ENCODE peak calls at places on chromosomes 5 and 9, in six cellular contexts. Y is kidney, N is body of pancreas, A is tibial artery, I is pancreas, K is upper lobe of left lung. P is an unnamed sample.

GRCh38 chr9:14153310-14153720 is 160.6 kb downstream of the NFIB start:
- DNase-seq in Y (no peak), N (no peak), A (no peak), I (no peak), K (no peak), P (no peak)

GRCh38 chr5:37915078-37915736 is 75.4 kb upstream of the GDNF start:
- DNase-seq in Y (no peak), N (no peak), A (no peak), I (no peak), K (no peak), P (no peak)

GRCh38 chr9:131361202-131361833 is 32.6 kb upstream of the PRRC2B start:
- DNase-seq in Y (peak; percentile 61), N (peak; percentile 60), A (no peak), I (no peak), K (no peak), P (no peak)

GRCh38 chr9:7358876-7359275 is 440.7 kb downstream of the DMAC1 start:
- DNase-seq in Y (no peak), N (no peak), A (no peak), I (no peak), K (no peak), P (no peak)

GRCh38 chr5:151107084-151107483 is 26.2 kb upstream of the TNIP1 start:
- DNase-seq in Y (no peak), N (peak; percentile 67), A (no peak), I (no peak), K (no peak), P (no peak)

GRCh38 chr5:176553260-176554085 is 4.3 kb downstream of the CDHR2 start:
- DNase-seq in Y (no peak), N (no peak), A (no peak), I (no peak), K (no peak), P (no peak)

GRCh38 chr5:97968346-97968745 is 785.3 kb upstream of the RIOK2 start:
- DNase-seq in Y (no peak), N (no peak), A (no peak), I (no peak), K (no peak), P (no peak)

GRCh38 chr5:40615586-40616193 is 64.0 kb upstream of the PTGER4 start:
- DNase-seq in Y (no peak), N (no peak), A (no peak), I (no peak), K (no peak), P (no peak)

GRCh38 chr9:127762111-127762676 is 16.3 kb downstream of the SH2D3C start:
- DNase-seq in Y (no peak), N (peak; percentile 45), A (peak; percentile 69), I (no peak), K (no peak), P (no peak)

GRCh38 chr9:111300140-111300735 is 29.8 kb downstream of the OR2K2 start:
- DNase-seq in Y (no peak), N (no peak), A (no peak), I (no peak), K (no peak), P (no peak)

GRCh38 chr5:141605523-141606277 is 13.1 kb downstream of the DIAPH1 start:
- DNase-seq in Y (no peak), N (peak; percentile 67), A (peak; percentile 61), I (no peak), K (no peak), P (peak; percentile 26)

GRCh38 chr5:9898319-9898718 is 268.2 kb upstream of the TAS2R1 start:
- DNase-seq in Y (no peak), N (peak; percentile 72), A (no peak), I (peak; percentile 37), K (no peak), P (no peak)

GRCh38 chr5:86679529-86679928 is 61.8 kb downstream of the COX7C start:
- DNase-seq in Y (no peak), N (peak; percentile 82), A (peak; percentile 48), I (peak; percentile 22), K (no peak), P (no peak)

GRCh38 chr5:92952243-92952642 is 628.8 kb downstream of the NR2F1-AS1 start:
- DNase-seq in Y (no peak), N (no peak), A (no peak), I (no peak), K (no peak), P (no peak)

GRCh38 chr5:40405985-40406384 is 273.7 kb upstream of the PTGER4 start:
- DNase-seq in Y (no peak), N (no peak), A (no peak), I (no peak), K (no peak), P (no peak)

GRCh38 chr9:131111186-131111853 is 14.1 kb upstream of the NUP214 start:
- DNase-seq in Y (peak; percentile 93), N (no peak), A (no peak), I (no peak), K (no peak), P (no peak)

GRCh38 chr5:9499498-9499876 is 46.4 kb downstream of the SEMA5A start:
- DNase-seq in Y (no peak), N (no peak), A (no peak), I (no peak), K (no peak), P (no peak)

GRCh38 chr5:8340261-8340660 is 471.3 kb downstream of the MTRR start:
- DNase-seq in Y (no peak), N (no peak), A (no peak), I (no peak), K (no peak), P (no peak)

GRCh38 chr5:140261403-140262171 is 41.3 kb downstream of the PFDN1 start:
- DNase-seq in Y (peak; percentile 86), N (peak; percentile 94), A (peak; percentile 79), I (peak; percentile 75), K (no peak), P (no peak)

GRCh38 chr9:93965830-93966577 is 10.8 kb upstream of the BARX1 start:
- DNase-seq in Y (no peak), N (no peak), A (no peak), I (no peak), K (no peak), P (no peak)

GRCh38 chr5:61897251-61897650 is 408.8 kb upstream of the KIF2A start:
- DNase-seq in Y (no peak), N (no peak), A (no peak), I (no peak), K (no peak), P (no peak)

GRCh38 chr9:16680965-16681658 is 189.4 kb downstream of the BNC2 start:
- DNase-seq in Y (no peak), N (no peak), A (no peak), I (no peak), K (no peak), P (no peak)

GRCh38 chr9:94286056-94286455 is 27.0 kb downstream of the ZNF169 start:
- DNase-seq in Y (no peak), N (no peak), A (no peak), I (no peak), K (no peak), P (no peak)

GRCh38 chr9:89765211-89765610 is 160.4 kb downstream of the GADD45G start:
- DNase-seq in Y (no peak), N (no peak), A (no peak), I (no peak), K (no peak), P (no peak)

GRCh38 chr9:87327567-87328125 is 170.0 kb upstream of the DAPK1 start:
- DNase-seq in Y (no peak), N (no peak), A (no peak), I (no peak), K (no peak), P (no peak)

GRCh38 chr9:32251539-32251938 is 132.9 kb upstream of the ACO1 start:
- DNase-seq in Y (no peak), N (peak; percentile 59), A (no peak), I (peak; percentile 20), K (no peak), P (no peak)

DNA sequence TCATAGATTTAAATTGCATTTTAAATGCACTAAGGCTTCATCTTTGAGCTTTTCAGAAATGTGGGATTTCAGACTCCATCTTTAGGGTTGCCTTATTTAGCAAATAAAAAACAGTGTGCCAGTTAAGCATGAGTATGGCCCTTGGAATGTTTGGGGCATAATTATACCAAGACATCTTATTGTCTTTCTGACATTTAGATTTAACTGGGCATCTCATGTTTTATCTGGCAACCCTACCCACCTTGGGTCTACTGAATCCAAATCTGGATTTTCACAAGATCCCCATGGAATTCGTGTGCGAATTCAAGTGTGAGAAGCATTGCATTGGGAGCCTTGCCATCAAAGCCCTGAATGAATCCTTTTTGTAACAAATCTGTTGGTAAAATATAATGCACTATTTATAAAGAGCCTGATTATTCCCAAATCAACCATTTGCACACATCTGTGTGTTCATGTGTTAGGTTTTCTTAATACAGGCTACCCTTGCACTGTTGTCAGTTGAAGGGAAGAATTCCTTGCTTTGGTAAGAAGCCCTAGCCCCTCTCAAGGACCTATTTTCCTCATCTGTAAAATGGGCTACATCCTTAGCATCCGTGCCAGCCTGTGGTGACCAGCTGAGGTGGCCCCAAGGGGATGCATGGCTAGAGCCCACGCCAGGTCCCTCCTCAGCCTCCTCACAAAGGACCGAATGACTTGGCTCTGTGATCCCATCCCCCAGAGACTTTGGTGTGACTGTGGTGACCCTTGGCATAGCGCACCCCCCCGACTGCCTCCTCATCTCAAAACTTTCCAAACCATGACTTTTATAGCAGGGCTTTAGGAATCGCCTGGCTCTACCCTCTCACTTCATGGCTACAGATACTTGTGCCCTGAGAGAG is 8.1 kb downstream of the GSN start:
- DNase-seq in Y (no peak), N (no peak), A (no peak), I (no peak), K (no peak), P (no peak)
- H3K4me1 ChIP-seq in Y (peaks cover 25% of the 10 kb centered on the region), N (peaks cover 21% of the 10 kb centered on the region), A (peaks cover 5% of the 10 kb centered on the region), I (peaks cover 1% of the 10 kb centered on the region), K (peaks cover 58% of the 10 kb centered on the region), P (peaks cover 28% of the 10 kb centered on the region)

GRCh38 chr5:73499187-73499586 is 945 bp downstream of the BTF3 start:
- DNase-seq in Y (no peak), N (no peak), A (no peak), I (no peak), K (no peak), P (no peak)
- TF ChIP-seq CTCF in Y (no peak), N (no peak), A (no peak), I (no peak), K (no peak), P (no peak)

GRCh38 chr5:2169417-2169787 is 286.7 kb upstream of the IRX4 start:
- DNase-seq in Y (no peak), N (no peak), A (no peak), I (no peak), K (peak; percentile 44), P (no peak)
- H3K4me1 ChIP-seq in Y (no peaks in the 10 kb centered on the region), N (no peaks in the 10 kb centered on the region), A (no peaks in the 10 kb centered on the region), I (no peaks in the 10 kb centered on the region), K (no peaks in the 10 kb centered on the region), P (no peaks in the 10 kb centered on the region)

GRCh38 chr9:2645569-2645968 is 24.0 kb downstream of the VLDLR start:
- DNase-seq in Y (no peak), N (no peak), A (no peak), I (no peak), K (no peak), P (no peak)
- TF ChIP-seq CTCF in Y (no peak), N (no peak), A (no peak), I (no peak), K (no peak), P (no peak)

P was measured in breast epithelium.